ENCODE peak calls at places on chromosomes 3 and 15, in six cellular contexts. T, X, W, F, K and G are unnamed samples.

GRCh38 chr15:85503151-85503797 is 122.9 kb downstream of the AKAP13 start:
- DNase-seq in X (no peak), K (no peak), W (no peak), T (no peak), F (no peak), G (no peak)

GRCh38 chr15:80662129-80662528 is 33.0 kb upstream of the ABHD17C start:
- DNase-seq in F (no peak), T (no peak), W (no peak), X (no peak), K (no peak), G (no peak)

GRCh38 chr3:102079809-102080197 is 230.5 kb downstream of the NFKBIZ start:
- DNase-seq in W (no peak), K (no peak), X (no peak), F (no peak), T (no peak), G (no peak)

GRCh38 chr3:108127301-108127988 is 36.6 kb upstream of the CD47 start:
- DNase-seq in T (no peak), X (no peak), F (no peak), K (no peak), W (peak), G (no peak)

GRCh38 chr3:135558906-135559305 is 406.6 kb upstream of the PPP2R3A start:
- DNase-seq in T (no peak), X (no peak), K (no peak), W (no peak), F (no peak), G (no peak)

GRCh38 chr3:129114455-129114854 is 7.1 kb downstream of the RAB43 start:
- DNase-seq in F (no peak), K (no peak), T (no peak), W (no peak), X (no peak), G (no peak)

GRCh38 chr3:39396690-39397089 is 9.8 kb upstream of the RPSA start:
- DNase-seq in X (no peak), K (no peak), F (no peak), W (no peak), T (no peak), G (no peak)

GRCh38 chr15:70185251-70185711 is 87.6 kb upstream of the TLE3 start:
- DNase-seq in X (no peak), K (no peak), F (no peak), T (no peak), W (peak), G (no peak)

GRCh38 chr3:171258316-171258715 is 201.9 kb downstream of the TNIK start:
- DNase-seq in T (no peak), X (no peak), W (no peak), F (no peak), K (no peak), G (no peak)

GRCh38 chr3:190886945-190887344 is 24.5 kb upstream of the GMNC start:
- DNase-seq in K (no peak), X (no peak), W (no peak), F (no peak), T (no peak), G (no peak)